ENCODE peak calls at places on chromosomes 4 and X, in four cellular contexts. T, E, U and V are unnamed samples. For H3K4me1, the result is how much of the 10 kb centered on the place peaks cover.

GRCh38 chr4:7391637-7392437 is 42.9 kb downstream of the PSAPL1 start:
- DNase-seq in T (no peak), E (no peak), U (no peak), V (no peak)

GRCh38 chr4:145898926-145899531 is 39.6 kb downstream of the ZNF827 start:
- DNase-seq in T (no peak), E (no peak), U (no peak), V (no peak)

GRCh38 chrX:81377329-81377728 is 175.4 kb downstream of the SH3BGRL start:
- DNase-seq in T (no peak), E (peak), U (no peak), V (no peak)

GRCh38 chrX:19156223-19156622 is 34.0 kb upstream of the ADGRG2 start:
- DNase-seq in T (no peak), E (no peak), U (no peak), V (no peak)

GRCh38 chr4:147096667-147097604 is 151.3 kb upstream of the TTC29 start:
- DNase-seq in T (no peak), E (peak), U (no peak), V (no peak)

GRCh38 chr4:73832651-73833237 is 3.7 kb upstream of the CXCL6 start:
- DNase-seq in T (no peak), E (peak), U (no peak), V (no peak)

GRCh38 chrX:124405868-124406267 is 59.5 kb downstream of the SH2D1A start:
- DNase-seq in T (no peak), E (no peak), U (no peak), V (no peak)

GRCh38 chr4:13615162-13615561 is 12.4 kb downstream of the BOD1L1 start:
- DNase-seq in T (no peak), E (no peak), U (no peak), V (no peak)

GRCh38 chr4:123430031-123430430 is 33.4 kb downstream of the SPRY1 start:
- DNase-seq in T (no peak), E (no peak), U (no peak), V (no peak)

GRCh38 chr4:172357006-172357405 is 543.8 kb downstream of the GALNTL6 start:
- DNase-seq in T (no peak), E (no peak), U (no peak), V (no peak)

GRCh38 chr4:4693258-4693657 is 151.4 kb upstream of the STX18 start:
- DNase-seq in T (no peak), E (peak), U (no peak), V (no peak)

GRCh38 chr4:177047070-177047850 is 254.5 kb upstream of the VEGFC start:
- DNase-seq in T (no peak), E (peak), U (peak), V (peak)

GRCh38 chr4:149790172-149790907 is 25.3 kb downstream of the IQCM start:
- DNase-seq in T (no peak), E (peak), U (no peak), V (no peak)

GRCh38 chr4:76984788-76985211 is 35.2 kb downstream of the SEPTIN11 start:
- DNase-seq in T (peak), E (peak), U (peak), V (peak)

GRCh38 chr4:13988347-13989265 is 361.1 kb upstream of the BOD1L1 start:
- DNase-seq in T (peak), E (peak), U (peak), V (peak)

GRCh38 chrX:63503541-63503940 is 152.4 kb upstream of the SPIN4 start:
- DNase-seq in T (no peak), E (peak), U (no peak), V (no peak)

GRCh38 chrX:138917781-138918180 is 206.3 kb upstream of the FGF13 start:
- DNase-seq in T (no peak), E (peak), U (no peak), V (no peak)

GRCh38 chrX:1713296-1713695 is 98.4 kb downstream of the ASMT start:
- DNase-seq in T (peak), E (no peak), U (no peak), V (peak)

GRCh38 chr4:186347743-186348142 is 81.8 kb downstream of the F11 start:
- DNase-seq in T (no peak), E (no peak), U (no peak), V (no peak)

GRCh38 chr4:143358419-143358818 is 21.7 kb downstream of the GAB1 start:
- DNase-seq in T (no peak), E (no peak), U (no peak), V (no peak)
- H3K4me1 ChIP-seq in T (under half), E (under half), U (under half), V (under half)

GRCh38 chrX:97308161-97308560 is 424.5 kb downstream of the RPA4 start:
- DNase-seq in T (no peak), E (peak), U (no peak), V (no peak)

GRCh38 chrX:97311066-97311778 is 427.5 kb downstream of the RPA4 start:
- DNase-seq in T (no peak), E (no peak), U (no peak), V (no peak)

GRCh38 chrX:97306771-97307470 is 423.2 kb downstream of the RPA4 start:
- DNase-seq in T (no peak), E (no peak), U (no peak), V (no peak)

GRCh38 chrX:97309717-97310116 is 426.0 kb downstream of the RPA4 start:
- DNase-seq in T (no peak), E (no peak), U (no peak), V (no peak)

DNA sequence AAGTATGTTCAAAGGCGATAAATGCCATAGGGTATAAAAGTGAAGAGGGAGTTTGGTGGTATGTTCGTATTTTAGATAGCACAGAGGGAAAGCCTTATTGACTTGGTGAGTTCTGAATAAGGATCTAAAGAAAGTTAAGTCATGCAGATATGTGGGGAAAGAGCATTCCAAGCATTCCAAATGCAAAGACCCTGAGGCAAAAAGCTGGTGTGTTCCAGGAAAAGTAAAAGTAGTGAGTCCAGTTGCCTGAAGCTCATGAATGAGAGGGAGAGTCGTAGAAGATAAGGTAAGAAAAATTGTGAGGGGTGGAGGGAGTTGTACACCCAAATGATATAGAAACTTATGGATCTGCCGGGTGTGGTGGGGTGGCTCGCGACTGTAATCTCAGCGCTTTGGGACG is 426.7 kb downstream of the RPA4 start:
- DNase-seq in T (no peak), E (peak), U (no peak), V (no peak)
- H3K4me3 ChIP-seq in T (no peak), E (no peak), U (no peak), V (no peak)

DNA sequence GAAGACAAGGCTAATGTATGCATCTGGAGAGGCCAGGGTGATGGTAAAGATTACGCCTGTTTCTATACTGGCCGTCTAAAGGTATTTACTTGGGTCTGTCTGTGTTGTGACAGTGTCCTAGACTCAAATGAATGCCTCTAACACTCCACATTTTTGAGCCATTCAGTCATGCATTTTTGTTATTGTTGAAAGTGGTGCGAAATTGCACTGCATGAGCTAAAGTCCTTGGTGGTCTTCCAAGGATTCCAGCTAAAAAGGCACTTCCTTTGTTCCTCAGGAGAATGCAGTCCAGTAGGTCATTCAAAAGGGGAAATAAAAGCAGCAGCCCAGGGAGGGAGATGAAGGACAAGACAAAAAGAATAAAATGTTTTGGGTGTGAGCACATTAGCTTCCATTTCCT is 3.0 kb downstream of the GPC4 start:
- DNase-seq in T (no peak), E (peak), U (no peak), V (no peak)
- H3K27ac ChIP-seq in T (no peak), E (no peak), U (no peak), V (no peak)

GRCh38 chr4:96120206-96120605 is 280.3 kb downstream of the PDHA2 start:
- DNase-seq in T (no peak), E (peak), U (no peak), V (no peak)
- H3K4me1 ChIP-seq in T (under half), E (under half), U (under half), V (under half)

DNA sequence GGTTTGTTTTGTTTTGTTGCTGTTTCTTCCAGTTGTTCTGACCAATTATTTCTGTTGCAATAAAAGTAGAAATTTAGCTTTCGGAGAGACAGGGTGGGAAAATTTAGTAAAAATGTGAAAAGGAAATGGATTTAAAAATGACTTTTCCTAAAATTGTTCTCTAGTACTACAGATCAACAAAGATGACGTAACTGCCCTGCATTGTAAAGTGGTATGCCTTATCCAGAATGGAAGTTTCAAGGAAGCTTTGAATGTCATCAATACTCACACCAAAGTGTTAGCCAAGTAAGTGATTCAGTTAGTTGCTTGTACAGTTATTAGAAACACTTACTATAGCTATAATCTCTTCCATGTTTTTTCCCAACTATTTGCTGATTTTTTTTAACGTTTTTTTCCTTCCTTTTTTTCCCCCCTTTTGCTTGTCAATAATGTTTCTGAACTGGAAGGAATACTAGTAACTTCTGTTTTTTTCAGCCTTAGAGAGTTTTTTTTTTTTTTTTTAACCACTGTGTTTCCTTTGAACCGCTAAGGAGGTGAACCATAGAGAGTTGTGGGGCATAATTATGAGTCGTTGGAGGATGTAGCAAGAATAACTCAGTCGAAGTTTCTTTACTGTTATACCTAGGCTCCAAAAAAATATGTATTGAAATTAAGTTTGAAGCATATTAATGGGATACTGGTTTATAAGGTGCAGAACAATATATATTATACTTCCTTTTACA is 2.2 kb downstream of the SRP72 start:
- DNase-seq in T (no peak), E (no peak), U (no peak), V (no peak)
- H3K4me3 ChIP-seq in T (no peak), E (peak), U (no peak), V (no peak)